ENCODE peak calls at places on chromosomes 11 and 22, in four cellular contexts. One of them, this sample, is unnamed.

GRCh38 chr22:19483481-19484244 is 3.9 kb downstream of the CDC45 start:
- DNase-seq in HepG2: no peak
- DNase-seq in K562: no peak
- DNase-seq in A549: no peak
- DNase-seq in this sample: peak; percentile 81

GRCh38 chr11:133570376-133570775 is 38.1 kb upstream of the OPCML start:
- DNase-seq in HepG2: no peak
- DNase-seq in K562: no peak
- DNase-seq in A549: no peak
- DNase-seq in this sample: no peak

GRCh38 chr11:45817191-45817590 is 12.2 kb downstream of the SLC35C1 start:
- DNase-seq in HepG2: no peak
- DNase-seq in K562: no peak
- DNase-seq in A549: no peak
- DNase-seq in this sample: no peak

GRCh38 chr11:66106786-66107599 is 36.9 kb downstream of the PACS1 start:
- DNase-seq in HepG2: peak; percentile 42
- DNase-seq in K562: no peak
- DNase-seq in A549: no peak
- DNase-seq in this sample: no peak

GRCh38 chr22:45925811-45926351 is 51.1 kb downstream of the WNT7B start:
- DNase-seq in HepG2: no peak
- DNase-seq in K562: no peak
- DNase-seq in A549: no peak
- DNase-seq in this sample: no peak

GRCh38 chr11:123060265-123061000 is 1.5 kb downstream of the HSPA8 start:
- DNase-seq in HepG2: no peak
- DNase-seq in K562: no peak
- DNase-seq in A549: no peak
- DNase-seq in this sample: no peak

GRCh38 chr11:5257296-5257695 is 2.7 kb upstream of the HBG2 start:
- DNase-seq in HepG2: no peak
- DNase-seq in K562: no peak
- DNase-seq in A549: no peak
- DNase-seq in this sample: no peak

GRCh38 chr11:119872911-119873310 is 143.9 kb upstream of the NECTIN1 start:
- DNase-seq in HepG2: no peak
- DNase-seq in K562: no peak
- DNase-seq in A549: no peak
- DNase-seq in this sample: no peak

GRCh38 chr11:107648247-107648646 is 57.3 kb downstream of the ELMOD1 start:
- DNase-seq in HepG2: no peak
- DNase-seq in K562: no peak
- DNase-seq in A549: no peak
- DNase-seq in this sample: no peak

GRCh38 chr11:8759634-8760033 is 77.0 kb downstream of the RPL27A start:
- DNase-seq in HepG2: no peak
- DNase-seq in K562: no peak
- DNase-seq in A549: no peak
- DNase-seq in this sample: no peak

GRCh38 chr22:48316245-48316875 is 1511.3 kb downstream of the BRD1 start:
- DNase-seq in HepG2: no peak
- DNase-seq in K562: no peak
- DNase-seq in A549: no peak
- DNase-seq in this sample: no peak

GRCh38 chr22:50173221-50173982 is 2.9 kb downstream of the PANX2 start:
- DNase-seq in HepG2: no peak
- DNase-seq in K562: no peak
- DNase-seq in A549: no peak
- DNase-seq in this sample: no peak

GRCh38 chr22:23894710-23895598 is 771 bp downstream of the MIF start:
- DNase-seq in HepG2: peak; percentile 85
- DNase-seq in K562: peak; percentile 79
- DNase-seq in A549: peak; percentile 72
- DNase-seq in this sample: peak; percentile 63

GRCh38 chr11:73480677-73481076 is 104.5 kb downstream of the RELT start:
- DNase-seq in HepG2: no peak
- DNase-seq in K562: no peak
- DNase-seq in A549: no peak
- DNase-seq in this sample: peak; percentile 48

GRCh38 chr11:111327908-111328624 is 29.7 kb downstream of the POU2AF3 start:
- DNase-seq in HepG2: no peak
- DNase-seq in K562: no peak
- DNase-seq in A549: no peak
- DNase-seq in this sample: no peak

GRCh38 chr11:65187146-65187675 is 5.5 kb downstream of the CAPN1 start:
- DNase-seq in HepG2: no peak
- DNase-seq in K562: no peak
- DNase-seq in A549: no peak
- DNase-seq in this sample: no peak

DNA sequence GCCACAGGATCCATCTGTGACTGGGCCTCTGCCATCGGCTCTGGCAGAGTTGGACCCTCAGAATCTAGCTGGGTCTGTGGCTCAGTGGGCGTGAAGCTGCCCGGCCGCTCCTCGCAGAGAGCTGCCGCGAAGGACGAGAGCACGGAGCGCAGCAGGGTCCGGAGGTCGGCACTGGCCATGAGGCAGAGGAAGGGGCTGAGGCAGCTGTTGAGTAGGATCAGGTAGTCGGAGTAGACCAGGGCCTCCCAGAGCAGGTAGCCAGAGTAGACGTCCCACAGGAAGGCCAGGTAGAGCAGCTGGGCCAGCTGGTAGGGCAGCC is 912 bp downstream of the GPR152 start:
- DNase-seq in HepG2: no peak
- DNase-seq in K562: no peak
- DNase-seq in A549: no peak
- DNase-seq in this sample: no peak
- TF ChIP-seq POLR2A in HepG2: no peak
- TF ChIP-seq POLR2A in K562: no peak
- TF ChIP-seq POLR2A in A549: no peak
- TF ChIP-seq POLR2A in this sample: no peak

DNA sequence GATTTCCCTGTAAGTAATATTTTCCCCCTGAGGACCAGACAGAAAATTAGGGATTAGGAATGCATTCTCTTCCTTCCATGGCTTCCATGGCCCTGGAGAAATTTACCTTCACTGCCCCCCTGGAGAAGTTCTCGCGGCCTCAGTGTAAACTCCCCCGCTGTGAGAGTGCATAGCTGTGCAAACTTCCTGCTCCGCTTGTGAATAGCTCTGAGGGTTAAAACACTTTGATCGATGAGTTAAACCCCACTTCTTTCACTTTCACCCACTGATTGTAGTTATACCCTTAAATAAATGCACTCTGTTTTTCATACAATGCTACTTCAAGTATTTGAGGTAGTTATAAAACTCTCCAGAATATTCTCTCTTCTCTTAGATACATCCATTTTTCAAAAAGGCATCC is 190.8 kb downstream of the DSCAML1 start:
- DNase-seq in HepG2: no peak
- DNase-seq in K562: no peak
- DNase-seq in A549: no peak
- DNase-seq in this sample: no peak
- TF ChIP-seq MAZ in HepG2: no peak
- TF ChIP-seq MAZ in K562: no peak
- TF ChIP-seq MAZ in A549: no peak
- TF ChIP-seq MAZ in this sample: no peak

DNA sequence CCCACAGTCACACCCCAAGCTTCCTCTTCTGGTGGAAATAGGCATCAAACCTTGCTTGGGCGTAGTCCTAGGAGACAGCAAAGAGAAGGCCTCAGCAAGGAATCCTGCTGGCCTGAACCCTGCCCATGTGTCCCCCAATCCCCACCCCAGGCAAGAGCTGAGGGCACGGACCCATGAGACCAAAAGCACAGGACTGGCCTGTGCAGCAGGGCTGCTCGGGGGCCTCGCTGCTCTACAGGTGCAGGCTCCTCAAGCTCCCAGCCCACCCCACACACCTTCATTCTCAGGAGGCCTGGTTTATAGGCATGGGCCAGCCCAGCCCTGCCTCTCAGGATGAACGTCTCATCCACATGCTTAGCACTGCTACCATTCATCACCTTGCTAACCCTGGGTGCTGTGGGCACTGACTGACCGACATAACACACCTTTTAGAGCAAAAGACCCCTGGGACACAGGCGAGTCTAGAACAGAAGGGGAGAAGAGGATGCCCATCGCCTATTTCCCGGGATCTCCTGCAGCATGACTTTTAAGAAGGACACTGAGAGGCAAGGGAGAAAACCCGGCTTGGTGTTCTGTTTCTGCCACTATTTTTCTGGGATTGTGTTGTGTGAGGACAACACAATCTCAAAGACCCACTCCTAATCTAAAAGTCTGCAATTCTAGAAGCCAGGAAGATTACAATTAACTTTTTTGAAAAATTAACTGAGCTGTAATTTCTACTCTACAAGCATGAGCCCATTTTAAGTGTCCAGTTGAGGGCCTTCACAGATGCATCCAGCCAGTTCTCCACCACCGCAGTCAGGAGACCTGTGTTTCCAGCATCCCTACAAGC is 15.4 kb downstream of the TCIRG1 start:
- DNase-seq in HepG2: no peak
- DNase-seq in K562: no peak
- DNase-seq in A549: no peak
- DNase-seq in this sample: no peak
- TF ChIP-seq POLR2A in HepG2: peak; percentile 44
- TF ChIP-seq POLR2A in K562: peak; percentile 25
- TF ChIP-seq POLR2A in A549: no peak
- TF ChIP-seq POLR2A in this sample: no peak

DNA sequence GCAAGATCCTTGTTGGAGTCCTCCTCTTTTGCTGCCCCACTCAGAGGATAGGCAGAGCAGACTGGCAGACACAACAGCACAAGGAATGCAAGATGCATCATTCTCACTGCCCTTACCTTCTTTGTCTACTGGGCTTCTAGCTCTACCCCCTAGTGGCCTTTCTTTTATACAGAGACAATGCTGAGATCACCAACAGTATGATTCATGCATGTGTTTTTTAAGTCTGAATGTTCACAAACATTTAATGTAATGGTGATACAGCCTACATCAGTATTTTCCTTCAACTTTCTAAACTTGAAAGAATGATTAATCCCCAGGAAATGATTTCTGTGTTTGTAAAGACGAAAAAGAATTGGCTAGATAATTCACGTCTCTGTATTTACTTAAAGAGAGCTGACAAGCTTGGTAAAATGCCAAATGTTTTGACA is at the start of gene MMP10:
- DNase-seq in HepG2: peak; percentile 21
- DNase-seq in K562: no peak
- DNase-seq in A549: peak; percentile 63
- DNase-seq in this sample: peak; percentile 74
- TF ChIP-seq MAZ in HepG2: no peak
- TF ChIP-seq MAZ in K562: no peak
- TF ChIP-seq MAZ in A549: no peak
- TF ChIP-seq MAZ in this sample: no peak

DNA sequence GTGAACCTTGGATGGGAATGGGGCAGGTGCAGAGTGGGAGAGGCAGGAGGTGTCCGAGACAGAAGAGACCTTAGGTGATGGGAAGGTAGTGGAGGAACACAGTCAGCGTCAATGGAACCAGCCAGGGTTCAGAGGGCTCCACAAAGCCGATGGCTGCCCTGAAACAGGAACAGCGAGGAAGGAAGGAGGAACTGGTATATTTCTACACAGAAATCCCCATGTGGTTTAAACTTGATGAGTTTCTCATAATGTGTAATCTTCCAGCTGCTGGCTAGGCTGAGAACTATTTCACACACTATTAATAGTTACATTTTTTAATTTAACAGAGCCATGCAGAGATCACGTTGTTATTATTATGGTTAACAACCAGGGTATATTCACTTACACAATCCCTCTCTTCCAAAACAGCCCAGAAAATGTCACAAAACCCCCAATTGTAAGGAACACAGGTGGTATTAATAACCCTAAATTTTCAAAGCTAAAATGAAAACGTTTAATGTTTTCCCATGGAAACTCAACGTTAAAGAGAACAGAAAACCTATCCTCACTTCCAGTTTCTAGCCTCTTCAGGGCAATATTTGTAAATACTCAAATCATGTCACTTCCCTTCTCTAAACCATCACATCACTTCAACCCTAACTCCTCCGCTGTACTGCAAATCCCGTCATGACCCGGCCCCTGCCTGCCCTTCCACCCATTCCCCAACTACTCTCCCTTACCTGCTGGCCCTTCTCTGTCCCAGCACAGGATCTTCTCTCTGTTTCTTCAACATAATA is 74.5 kb upstream of the ARFGAP3 start:
- DNase-seq in HepG2: no peak
- DNase-seq in K562: no peak
- DNase-seq in A549: no peak
- DNase-seq in this sample: peak; percentile 18
- TF ChIP-seq POLR2A in HepG2: no peak
- TF ChIP-seq POLR2A in K562: no peak
- TF ChIP-seq POLR2A in A549: no peak
- TF ChIP-seq POLR2A in this sample: no peak

GRCh38 chr11:57444362-57445074 is 15.8 kb upstream of the RTN4RL2 start:
- DNase-seq in HepG2: no peak
- DNase-seq in K562: no peak
- DNase-seq in A549: peak; percentile 61
- DNase-seq in this sample: no peak
- TF ChIP-seq MAZ in HepG2: no peak
- TF ChIP-seq MAZ in K562: no peak
- TF ChIP-seq MAZ in A549: no peak
- TF ChIP-seq MAZ in this sample: no peak

DNA sequence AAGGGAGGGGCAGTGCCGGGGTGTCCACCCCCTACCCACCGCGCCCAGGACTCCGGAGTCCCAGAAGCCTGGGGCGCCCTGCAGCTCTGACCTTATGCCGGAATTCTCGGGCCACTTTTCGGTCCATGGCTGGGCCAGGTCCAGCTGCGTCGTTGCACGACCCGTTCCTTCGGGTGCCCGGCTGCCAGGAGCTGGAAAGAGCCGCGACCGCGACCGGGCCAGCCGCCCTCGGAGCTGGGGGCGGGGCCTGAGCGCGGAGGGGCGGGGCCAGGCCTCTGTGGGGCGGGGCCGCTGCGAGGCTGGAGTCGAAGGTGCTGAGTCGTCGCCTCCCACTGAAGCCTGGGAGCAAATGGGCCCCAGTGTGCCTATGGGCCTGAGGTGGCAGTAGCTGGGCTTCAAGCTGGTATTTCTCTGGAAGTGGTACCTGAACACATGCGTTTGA is at the start of gene USH1C:
- DNase-seq in HepG2: no peak
- DNase-seq in K562: peak; percentile 93
- DNase-seq in A549: peak; percentile 61
- DNase-seq in this sample: no peak
- TF ChIP-seq POLR2A in HepG2: no peak
- TF ChIP-seq POLR2A in K562: no peak
- TF ChIP-seq POLR2A in A549: no peak
- TF ChIP-seq POLR2A in this sample: no peak

This sample was measured in IMR-90.